ENCODE peak calls at places on chromosomes 3 and 15, in ten cellular contexts. P is activated T-cell treated with anti-CD3 and anti-CD28 coated beads for 1 hour; K is mesothelial cell of epicardium; N is effector CD4-positive, alpha-beta T cell; W is OCI-M1; S is NCI-H748 treated with DMSO at 0.1 percent for 48 hours; X is substantia nigra; G is AG09309; D is germinal center; Q is ELF-1. Z is an unnamed sample.

GRCh38 chr3:177824190-177824786 is 627.0 kb upstream of the TBL1XR1 start:
- DNase-seq in P (no peak), K (no peak), N (no peak), W (peak), S (no peak), X (no peak), G (no peak), D (no peak), Q (no peak), Z (peak)

GRCh38 chr3:135454890-135455289 is 510.6 kb upstream of the PPP2R3A start:
- DNase-seq in P (no peak), K (no peak), N (no peak), W (no peak), S (no peak), X (no peak), G (no peak), D (no peak), Q (no peak), Z (no peak)

GRCh38 chr3:45207471-45207870 is 18.6 kb downstream of the TMEM158 start:
- DNase-seq in P (no peak), K (no peak), N (no peak), W (no peak), S (no peak), X (no peak), G (no peak), D (no peak), Q (no peak), Z (no peak)

GRCh38 chr3:84983490-84983889 is 24.7 kb downstream of the CADM2 start:
- DNase-seq in P (no peak), K (no peak), N (no peak), W (no peak), S (no peak), X (no peak), G (no peak), D (no peak), Q (no peak), Z (no peak)

GRCh38 chr3:172346161-172346560 is 102.1 kb downstream of the GHSR start:
- DNase-seq in P (no peak), K (no peak), N (no peak), W (no peak), S (no peak), X (no peak), G (no peak), D (no peak), Q (no peak), Z (no peak)

GRCh38 chr15:83837946-83838571 is 184.1 kb downstream of the ADAMTSL3 start:
- DNase-seq in P (no peak), K (no peak), N (no peak), W (peak), S (no peak), X (peak), G (no peak), D (peak), Q (peak), Z (no peak)

GRCh38 chr15:93146601-93147000 is 57.6 kb upstream of the RGMA start:
- DNase-seq in P (no peak), K (no peak), N (no peak), W (no peak), S (no peak), X (no peak), G (no peak), D (no peak), Q (no peak), Z (no peak)

GRCh38 chr3:136305879-136306278 is 55.7 kb downstream of the PCCB start:
- DNase-seq in P (no peak), K (no peak), N (no peak), W (peak), S (peak), X (no peak), G (no peak), D (peak), Q (peak), Z (peak)

GRCh38 chr15:66802087-66803001 is 100.3 kb downstream of the SMAD6 start:
- DNase-seq in P (no peak), K (no peak), N (no peak), W (peak), S (no peak), X (no peak), G (peak), D (no peak), Q (peak), Z (peak)

GRCh38 chr3:14890470-14890869 is 56.9 kb upstream of the NR2C2 start:
- DNase-seq in P (no peak), K (no peak), N (no peak), W (no peak), S (no peak), X (no peak), G (no peak), D (no peak), Q (no peak), Z (no peak)

GRCh38 chr15:90336705-90337141 is 15.4 kb upstream of the ZNF774 start:
- DNase-seq in P (no peak), K (no peak), N (no peak), W (peak), S (no peak), X (peak), G (no peak), D (no peak), Q (no peak), Z (peak)

GRCh38 chr3:186219211-186219638 is 110.3 kb upstream of the ETV5 start:
- DNase-seq in P (no peak), K (no peak), N (no peak), W (no peak), S (no peak), X (peak), G (no peak), D (no peak), Q (no peak), Z (no peak)

GRCh38 chr3:4449043-4449803 is 17.8 kb downstream of the SUMF1 start:
- DNase-seq in P (no peak), K (no peak), N (no peak), W (peak), S (no peak), X (no peak), G (no peak), D (no peak), Q (no peak), Z (no peak)

GRCh38 chr15:65038428-65038827 is 6.8 kb upstream of the SLC51B start:
- DNase-seq in P (no peak), K (no peak), N (no peak), W (no peak), S (no peak), X (no peak), G (no peak), D (no peak), Q (no peak), Z (no peak)

GRCh38 chr3:77668398-77668797 is 628.5 kb downstream of the ROBO2 start:
- DNase-seq in P (no peak), K (no peak), N (no peak), W (no peak), S (no peak), X (no peak), G (no peak), D (no peak), Q (no peak), Z (no peak)

GRCh38 chr15:69132935-69133861 is 27.2 kb upstream of the GLCE start:
- DNase-seq in P (no peak), K (no peak), N (no peak), W (peak), S (no peak), X (peak), G (no peak), D (no peak), Q (peak), Z (peak)

GRCh38 chr3:124615896-124616543 is 114.2 kb upstream of the UMPS start:
- DNase-seq in P (no peak), K (no peak), N (no peak), W (peak), S (no peak), X (no peak), G (no peak), D (no peak), Q (no peak), Z (no peak)

GRCh38 chr3:130960139-130960779 is 66.4 kb downstream of the ASTE1 start:
- DNase-seq in P (no peak), K (no peak), N (no peak), W (no peak), S (no peak), X (no peak), G (no peak), D (no peak), Q (no peak), Z (peak)

GRCh38 chr15:85388962-85389361 is 8.6 kb downstream of the AKAP13 start:
- DNase-seq in P (no peak), K (no peak), N (no peak), W (no peak), S (no peak), X (no peak), G (no peak), D (no peak), Q (no peak), Z (no peak)

GRCh38 chr3:24548278-24548677 is 53.6 kb upstream of the THRB start:
- DNase-seq in P (no peak), K (no peak), N (no peak), W (no peak), S (no peak), X (no peak), G (no peak), D (no peak), Q (no peak), Z (no peak)

GRCh38 chr3:182005683-182006082 is 294.0 kb downstream of the SOX2 start:
- DNase-seq in P (no peak), K (no peak), N (no peak), W (peak), S (no peak), X (no peak), G (no peak), D (no peak), Q (no peak), Z (no peak)

GRCh38 chr3:14606663-14607339 is 44.8 kb upstream of the CCDC174 start:
- DNase-seq in P (no peak), K (no peak), N (no peak), W (no peak), S (no peak), X (no peak), G (no peak), D (no peak), Q (no peak), Z (no peak)

GRCh38 chr3:48399387-48400172 is 27.6 kb downstream of the FBXW12 start:
- DNase-seq in P (no peak), K (no peak), N (no peak), W (no peak), S (no peak), X (no peak), G (no peak), D (peak), Q (no peak), Z (no peak)

GRCh38 chr3:149390772-149391212 is 13.3 kb upstream of the TM4SF1 start:
- DNase-seq in P (no peak), K (no peak), N (no peak), W (no peak), S (no peak), X (no peak), G (no peak), D (no peak), Q (peak), Z (peak)

GRCh38 chr3:75220932-75221331 is 443.2 kb upstream of the FRG2C start:
- DNase-seq in P (no peak), K (no peak), N (no peak), W (no peak), S (no peak), X (no peak), G (no peak), D (no peak), Q (peak), Z (no peak)

GRCh38 chr3:134754768-134755559 is 40.1 kb upstream of the EPHB1 start:
- DNase-seq in P (no peak), K (no peak), N (no peak), W (peak), S (no peak), X (peak), G (no peak), D (peak), Q (peak), Z (peak)

GRCh38 chr3:11238057-11238456 is 34.1 kb upstream of the ATG7 start:
- DNase-seq in P (no peak), K (no peak), N (no peak), W (no peak), S (no peak), X (no peak), G (peak), D (no peak), Q (no peak), Z (peak)

GRCh38 chr3:132822837-132823236 is 100.6 kb upstream of the NPHP3 start:
- DNase-seq in P (no peak), K (no peak), N (no peak), W (no peak), S (no peak), X (no peak), G (no peak), D (no peak), Q (no peak), Z (no peak)

GRCh38 chr3:128001576-128001975 is 50.7 kb upstream of the SEC61A1 start:
- DNase-seq in P (no peak), K (no peak), N (no peak), W (no peak), S (no peak), X (no peak), G (no peak), D (no peak), Q (no peak), Z (no peak)

GRCh38 chr15:45372032-45372995 is 6.0 kb downstream of the GATM start:
- DNase-seq in P (no peak), K (no peak), N (no peak), W (no peak), S (no peak), X (peak), G (no peak), D (no peak), Q (no peak), Z (no peak)

GRCh38 chr15:69603369-69604049 is 150.9 kb downstream of the RPLP1 start:
- DNase-seq in P (no peak), K (no peak), N (no peak), W (no peak), S (no peak), X (no peak), G (no peak), D (no peak), Q (peak), Z (no peak)

GRCh38 chr3:186930143-186930638 is at the start of gene ST6GAL1:
- DNase-seq in P (peak), K (peak), N (peak), W (peak), S (no peak), X (peak), G (no peak), D (peak), Q (peak), Z (no peak)

GRCh38 chr3:45972534-45973402 is 22.9 kb downstream of the FYCO1 start:
- DNase-seq in P (no peak), K (no peak), N (no peak), W (no peak), S (no peak), X (no peak), G (peak), D (no peak), Q (no peak), Z (peak)